ENCODE peak calls at places on chromosomes 1 and 21, in seven cellular contexts. One of them, this sample, is unnamed.

GRCh38 chr1:54931275-54931805 is 44.3 kb upstream of the DHCR24 start:
- DNase-seq in A172: no peak
- DNase-seq in fibroblast of mammary gland: no peak
- DNase-seq in Panc1: no peak
- DNase-seq in stimulated activated CD4-positive, alpha-beta T cell treated with anti-CD3 and anti-CD28 coated beads, Interleukin-15, amount 100 ng/mL, for 1 hour: no peak
- DNase-seq in cardiac fibroblast: no peak
- DNase-seq in left ventricle myocardium superior: no peak
- DNase-seq in this sample: no peak

GRCh38 chr1:90443340-90443739 is 273.8 kb downstream of the BARHL2 start:
- DNase-seq in A172: peak; percentile 0
- DNase-seq in fibroblast of mammary gland: no peak
- DNase-seq in Panc1: no peak
- DNase-seq in stimulated activated CD4-positive, alpha-beta T cell treated with anti-CD3 and anti-CD28 coated beads, Interleukin-15, amount 100 ng/mL, for 1 hour: no peak
- DNase-seq in cardiac fibroblast: no peak
- DNase-seq in left ventricle myocardium superior: no peak
- DNase-seq in this sample: peak; percentile 2

GRCh38 chr1:53511933-53512806 is 53.0 kb downstream of the DMRTB1 start:
- DNase-seq in A172: peak; percentile 11
- DNase-seq in fibroblast of mammary gland: peak; percentile 26
- DNase-seq in Panc1: no peak
- DNase-seq in stimulated activated CD4-positive, alpha-beta T cell treated with anti-CD3 and anti-CD28 coated beads, Interleukin-15, amount 100 ng/mL, for 1 hour: no peak
- DNase-seq in cardiac fibroblast: peak; percentile 36
- DNase-seq in left ventricle myocardium superior: peak; percentile 55
- DNase-seq in this sample: no peak

GRCh38 chr1:244346972-244347618 is 104.6 kb downstream of the ADSS2 start:
- DNase-seq in A172: no peak
- DNase-seq in fibroblast of mammary gland: no peak
- DNase-seq in Panc1: no peak
- DNase-seq in stimulated activated CD4-positive, alpha-beta T cell treated with anti-CD3 and anti-CD28 coated beads, Interleukin-15, amount 100 ng/mL, for 1 hour: no peak
- DNase-seq in cardiac fibroblast: peak; percentile 45
- DNase-seq in left ventricle myocardium superior: no peak
- DNase-seq in this sample: no peak

GRCh38 chr1:190849346-190849745 is 371.7 kb upstream of the BRINP3 start:
- DNase-seq in A172: no peak
- DNase-seq in fibroblast of mammary gland: no peak
- DNase-seq in Panc1: no peak
- DNase-seq in stimulated activated CD4-positive, alpha-beta T cell treated with anti-CD3 and anti-CD28 coated beads, Interleukin-15, amount 100 ng/mL, for 1 hour: no peak
- DNase-seq in cardiac fibroblast: no peak
- DNase-seq in left ventricle myocardium superior: no peak
- DNase-seq in this sample: no peak

GRCh38 chr1:200967693-200968468 is 55.6 kb downstream of the KIF21B start:
- DNase-seq in A172: peak; percentile 30
- DNase-seq in fibroblast of mammary gland: no peak
- DNase-seq in Panc1: no peak
- DNase-seq in stimulated activated CD4-positive, alpha-beta T cell treated with anti-CD3 and anti-CD28 coated beads, Interleukin-15, amount 100 ng/mL, for 1 hour: no peak
- DNase-seq in cardiac fibroblast: no peak
- DNase-seq in left ventricle myocardium superior: no peak
- DNase-seq in this sample: peak; percentile 13

GRCh38 chr1:33805988-33806387 is 57.9 kb upstream of the HMGB4 start:
- DNase-seq in A172: no peak
- DNase-seq in fibroblast of mammary gland: no peak
- DNase-seq in Panc1: no peak
- DNase-seq in stimulated activated CD4-positive, alpha-beta T cell treated with anti-CD3 and anti-CD28 coated beads, Interleukin-15, amount 100 ng/mL, for 1 hour: no peak
- DNase-seq in cardiac fibroblast: no peak
- DNase-seq in left ventricle myocardium superior: no peak
- DNase-seq in this sample: no peak

GRCh38 chr21:38243732-38244406 is 12.9 kb upstream of the KCNJ15 start:
- DNase-seq in A172: no peak
- DNase-seq in fibroblast of mammary gland: no peak
- DNase-seq in Panc1: no peak
- DNase-seq in stimulated activated CD4-positive, alpha-beta T cell treated with anti-CD3 and anti-CD28 coated beads, Interleukin-15, amount 100 ng/mL, for 1 hour: no peak
- DNase-seq in cardiac fibroblast: no peak
- DNase-seq in left ventricle myocardium superior: no peak
- DNase-seq in this sample: no peak

GRCh38 chr1:144101397-144102050 is 129.7 kb upstream of the FAM72C start:
- DNase-seq in A172: no peak
- DNase-seq in fibroblast of mammary gland: peak; percentile 13
- DNase-seq in Panc1: no peak
- DNase-seq in stimulated activated CD4-positive, alpha-beta T cell treated with anti-CD3 and anti-CD28 coated beads, Interleukin-15, amount 100 ng/mL, for 1 hour: no peak
- DNase-seq in cardiac fibroblast: no peak
- DNase-seq in left ventricle myocardium superior: peak; percentile 33
- DNase-seq in this sample: no peak

GRCh38 chr1:6209661-6210605 is 4.0 kb downstream of the RNF207 start:
- DNase-seq in A172: no peak
- DNase-seq in fibroblast of mammary gland: no peak
- DNase-seq in Panc1: no peak
- DNase-seq in stimulated activated CD4-positive, alpha-beta T cell treated with anti-CD3 and anti-CD28 coated beads, Interleukin-15, amount 100 ng/mL, for 1 hour: no peak
- DNase-seq in cardiac fibroblast: no peak
- DNase-seq in left ventricle myocardium superior: no peak
- DNase-seq in this sample: no peak

GRCh38 chr21:37762606-37763005 is 153.7 kb downstream of the KCNJ6 start:
- DNase-seq in A172: no peak
- DNase-seq in fibroblast of mammary gland: no peak
- DNase-seq in Panc1: no peak
- DNase-seq in stimulated activated CD4-positive, alpha-beta T cell treated with anti-CD3 and anti-CD28 coated beads, Interleukin-15, amount 100 ng/mL, for 1 hour: no peak
- DNase-seq in cardiac fibroblast: no peak
- DNase-seq in left ventricle myocardium superior: no peak
- DNase-seq in this sample: peak; percentile 96

GRCh38 chr1:21324368-21325137 is 34.3 kb upstream of the ECE1 start:
- DNase-seq in A172: peak; percentile 96
- DNase-seq in fibroblast of mammary gland: peak; percentile 97
- DNase-seq in Panc1: no peak
- DNase-seq in stimulated activated CD4-positive, alpha-beta T cell treated with anti-CD3 and anti-CD28 coated beads, Interleukin-15, amount 100 ng/mL, for 1 hour: peak; percentile 33
- DNase-seq in cardiac fibroblast: peak; percentile 89
- DNase-seq in left ventricle myocardium superior: peak; percentile 82
- DNase-seq in this sample: peak; percentile 86

GRCh38 chr1:36231191-36231590 is 6.9 kb downstream of the THRAP3 start:
- DNase-seq in A172: no peak
- DNase-seq in fibroblast of mammary gland: no peak
- DNase-seq in Panc1: no peak
- DNase-seq in stimulated activated CD4-positive, alpha-beta T cell treated with anti-CD3 and anti-CD28 coated beads, Interleukin-15, amount 100 ng/mL, for 1 hour: no peak
- DNase-seq in cardiac fibroblast: no peak
- DNase-seq in left ventricle myocardium superior: no peak
- DNase-seq in this sample: no peak